ENCODE peak calls at places on chromosomes 11 and 22, in nine cellular contexts. K is left lung, F is cardiac fibroblast, W is lung, Y is astrocyte of the spinal cord, G is B cell, X is ovary, S is left ventricle myocardium inferior, N is epithelial cell of esophagus. J is an unnamed sample.

GRCh38 chr11:28606930-28607329 is 498.7 kb downstream of the METTL15 start:
- DNase-seq in K (peak), F (peak), W (no peak), Y (peak), G (no peak), X (no peak), S (no peak), N (peak), J (no peak)

GRCh38 chr22:42831712-42832111 is 25.4 kb downstream of the ARFGAP3 start:
- DNase-seq in K (no peak), F (no peak), W (no peak), Y (no peak), G (no peak), X (no peak), S (no peak), N (no peak), J (no peak)

GRCh38 chr11:47189100-47189834 is 3.0 kb upstream of the PACSIN3 start:
- DNase-seq in K (no peak), F (peak), W (peak), Y (peak), G (no peak), X (no peak), S (no peak), N (peak), J (no peak)

GRCh38 chr11:114057147-114057546 is 2.4 kb upstream of the ZBTB16 start:
- DNase-seq in K (no peak), F (no peak), W (peak), Y (no peak), G (no peak), X (no peak), S (peak), N (no peak), J (no peak)

GRCh38 chr22:32255726-32256125 is 579 bp upstream of the SLC5A4 start:
- DNase-seq in K (no peak), F (no peak), W (no peak), Y (no peak), G (no peak), X (no peak), S (no peak), N (no peak), J (no peak)

GRCh38 chr22:50114221-50114981 is 24.6 kb downstream of the MOV10L1 start:
- DNase-seq in K (peak), F (peak), W (peak), Y (peak), G (no peak), X (peak), S (no peak), N (peak), J (no peak)

GRCh38 chr11:31424652-31425051 is 55.0 kb downstream of the DNAJC24 start:
- DNase-seq in K (no peak), F (no peak), W (no peak), Y (no peak), G (no peak), X (no peak), S (no peak), N (no peak), J (no peak)

GRCh38 chr11:134762248-134763029 is 350.4 kb upstream of the B3GAT1 start:
- DNase-seq in K (peak), F (no peak), W (peak), Y (no peak), G (no peak), X (no peak), S (no peak), N (no peak), J (no peak)

GRCh38 chr11:81377418-81377817 is 1356.2 kb downstream of the FAM181B start:
- DNase-seq in K (no peak), F (no peak), W (no peak), Y (no peak), G (no peak), X (no peak), S (no peak), N (no peak), J (no peak)

GRCh38 chr11:60130496-60130895 is 42.0 kb downstream of the MS4A2 start:
- DNase-seq in K (no peak), F (peak), W (no peak), Y (no peak), G (peak), X (no peak), S (no peak), N (peak), J (no peak)

GRCh38 chr11:92432515-92432914 is 207.9 kb downstream of the FAT3 start:
- DNase-seq in K (no peak), F (no peak), W (no peak), Y (no peak), G (no peak), X (no peak), S (no peak), N (no peak), J (no peak)

GRCh38 chr22:20009582-20010306 is 6.9 kb downstream of the ARVCF start:
- DNase-seq in K (peak), F (no peak), W (no peak), Y (no peak), G (no peak), X (no peak), S (no peak), N (no peak), J (no peak)

GRCh38 chr11:118216621-118217526 is 7.9 kb downstream of the JAML start:
- DNase-seq in K (no peak), F (no peak), W (no peak), Y (no peak), G (no peak), X (no peak), S (no peak), N (no peak), J (no peak)

GRCh38 chr22:25745341-25746011 is 3.5 kb downstream of the MYO18B start:
- DNase-seq in K (no peak), F (peak), W (no peak), Y (peak), G (no peak), X (no peak), S (no peak), N (peak), J (no peak)

GRCh38 chr11:727281-727701 is 20.0 kb upstream of the TALDO1 start:
- DNase-seq in K (no peak), F (no peak), W (no peak), Y (no peak), G (no peak), X (peak), S (no peak), N (no peak), J (no peak)

GRCh38 chr11:66705587-66706335 is 23.3 kb downstream of the SPTBN2 start:
- DNase-seq in K (peak), F (no peak), W (no peak), Y (no peak), G (no peak), X (no peak), S (no peak), N (no peak), J (no peak)

GRCh38 chr11:95923730-95924413 is at the start of gene MTMR2:
- DNase-seq in K (peak), F (peak), W (peak), Y (peak), G (peak), X (peak), S (peak), N (peak), J (peak)

GRCh38 chr22:43399980-43400358 is 11.8 kb upstream of the MPPED1 start:
- DNase-seq in K (no peak), F (no peak), W (no peak), Y (no peak), G (no peak), X (no peak), S (no peak), N (no peak), J (peak)

GRCh38 chr11:61598886-61599868 is 18.3 kb upstream of the SYT7 start:
- DNase-seq in K (no peak), F (peak), W (no peak), Y (peak), G (no peak), X (peak), S (peak), N (no peak), J (no peak)

GRCh38 chr11:67298786-67299185 is 4.5 kb upstream of the SSH3 start:
- DNase-seq in K (peak), F (no peak), W (no peak), Y (no peak), G (no peak), X (no peak), S (no peak), N (no peak), J (no peak)

GRCh38 chr11:12745787-12746186 is 71.6 kb downstream of the TEAD1 start:
- DNase-seq in K (no peak), F (no peak), W (no peak), Y (no peak), G (no peak), X (no peak), S (no peak), N (no peak), J (no peak)

GRCh38 chr11:63884191-63884590 is 32.8 kb downstream of the RCOR2 start:
- DNase-seq in K (no peak), F (no peak), W (no peak), Y (no peak), G (no peak), X (no peak), S (no peak), N (no peak), J (no peak)

GRCh38 chr22:44184006-44184405 is 3.3 kb downstream of the PARVG start:
- DNase-seq in K (no peak), F (no peak), W (no peak), Y (no peak), G (no peak), X (no peak), S (no peak), N (no peak), J (peak)

GRCh38 chr11:46680164-46680760 is 20.2 kb downstream of the ARHGAP1 start:
- DNase-seq in K (peak), F (no peak), W (no peak), Y (no peak), G (no peak), X (no peak), S (peak), N (no peak), J (no peak)

GRCh38 chr11:62708423-62709261 is 1.2 kb downstream of the GNG3 start:
- DNase-seq in K (no peak), F (no peak), W (no peak), Y (no peak), G (no peak), X (peak), S (no peak), N (peak), J (no peak)

GRCh38 chr22:50011447-50012200 is 941 bp downstream of the IL17REL start:
- DNase-seq in K (peak), F (no peak), W (no peak), Y (no peak), G (peak), X (no peak), S (peak), N (no peak), J (no peak)

GRCh38 chr22:43878079-43878795 is 13.6 kb downstream of the PNPLA5 start:
- DNase-seq in K (no peak), F (peak), W (no peak), Y (no peak), G (no peak), X (peak), S (no peak), N (no peak), J (no peak)

DNA sequence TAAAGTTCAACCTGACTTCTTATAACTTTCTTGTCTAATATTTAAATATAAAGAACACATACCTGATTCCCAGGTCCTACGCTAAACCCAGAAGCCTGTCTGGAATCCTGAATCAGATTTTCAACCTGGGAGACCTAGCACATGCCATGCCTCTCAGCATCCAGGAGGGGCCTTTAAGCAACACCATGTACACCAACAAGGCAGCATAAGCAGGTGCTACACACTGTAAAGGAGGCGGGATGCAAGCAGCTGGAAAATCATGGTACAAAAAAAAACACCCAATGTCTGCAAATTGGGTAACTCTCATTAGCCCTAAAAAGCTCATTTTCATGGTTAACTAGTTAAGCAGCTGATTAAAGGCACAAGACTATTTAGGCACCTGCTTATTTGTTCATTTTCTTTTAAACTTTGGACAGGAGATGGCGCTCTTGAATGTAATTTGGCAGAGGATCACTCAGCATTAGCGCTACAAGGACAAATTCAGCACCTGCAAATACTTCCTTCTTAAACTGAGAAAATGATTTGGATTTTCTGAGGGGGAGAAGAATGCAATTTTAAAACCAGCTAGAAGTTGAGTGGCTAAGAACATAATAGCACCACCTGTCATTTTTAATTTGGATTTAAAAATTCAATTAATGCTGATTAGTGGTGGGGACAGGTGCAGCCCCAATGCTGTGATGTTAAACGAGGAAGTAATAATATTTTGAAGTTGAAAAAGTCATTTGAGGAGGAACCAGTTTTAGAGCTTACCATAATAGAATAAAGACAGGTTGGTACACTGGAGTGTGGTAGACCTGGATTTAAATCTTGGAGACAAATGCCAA is 104.0 kb downstream of the FAR1 start:
- DNase-seq in K (no peak), F (peak), W (no peak), Y (peak), G (peak), X (no peak), S (no peak), N (peak), J (no peak)
- TF ChIP-seq CTCF in K (peak), F (no peak), W (peak), Y (peak), G (peak), X (no peak), S (peak), N (peak), J (peak)

GRCh38 chr11:5655474-5655873 is 29.4 kb downstream of the TRIM5 start:
- DNase-seq in K (no peak), F (no peak), W (no peak), Y (no peak), G (no peak), X (no peak), S (no peak), N (no peak), J (no peak)

GRCh38 chr11:5663511-5663910 is 21.4 kb downstream of the TRIM5 start:
- DNase-seq in K (no peak), F (no peak), W (no peak), Y (no peak), G (no peak), X (no peak), S (no peak), N (peak), J (no peak)

GRCh38 chr11:5658318-5658717 is 26.6 kb downstream of the TRIM5 start:
- DNase-seq in K (no peak), F (no peak), W (no peak), Y (no peak), G (no peak), X (no peak), S (no peak), N (no peak), J (no peak)
- TF ChIP-seq CTCF in K (no peak), F (no peak), W (no peak), Y (peak), G (no peak), X (no peak), S (no peak), N (no peak), J (no peak)

DNA sequence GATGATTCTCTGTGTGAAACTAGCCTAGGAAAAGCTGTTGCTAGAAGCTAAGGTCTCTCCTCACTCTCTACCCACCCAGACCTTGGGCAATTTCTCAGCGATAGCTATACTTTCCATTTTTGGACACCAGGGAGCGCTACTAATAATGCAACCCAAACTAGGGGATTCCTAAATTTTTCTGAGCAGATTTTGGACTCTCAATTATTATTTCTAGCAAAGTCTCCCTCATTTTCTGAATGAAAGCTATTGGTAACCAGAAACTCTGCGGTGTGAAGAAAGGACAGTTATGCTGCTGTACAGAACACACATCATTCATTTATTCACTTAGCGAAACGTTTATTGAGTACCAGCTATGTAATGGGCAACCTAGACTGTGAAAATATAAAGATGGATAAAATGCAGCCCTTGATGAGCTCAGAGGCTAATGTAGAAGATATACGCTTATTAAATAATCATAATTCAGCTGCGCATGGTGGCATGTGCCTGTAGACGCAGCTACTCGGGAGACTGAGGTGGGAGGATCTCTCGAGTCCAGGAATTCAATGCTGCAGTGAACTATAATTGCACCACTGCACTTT is 6.1 kb upstream of the STIM1 start:
- DNase-seq in K (no peak), F (peak), W (no peak), Y (peak), G (peak), X (no peak), S (no peak), N (peak), J (no peak)
- TF ChIP-seq CTCF in K (peak), F (peak), W (peak), Y (peak), G (peak), X (peak), S (peak), N (peak), J (peak)

GRCh38 chr11:116412118-116412889 is 360.5 kb downstream of the BUD13 start:
- DNase-seq in K (no peak), F (no peak), W (no peak), Y (peak), G (no peak), X (no peak), S (no peak), N (no peak), J (no peak)

GRCh38 chr11:116414357-116414756 is 358.4 kb downstream of the BUD13 start:
- DNase-seq in K (no peak), F (no peak), W (no peak), Y (no peak), G (no peak), X (no peak), S (no peak), N (no peak), J (no peak)

GRCh38 chr11:116416852-116417251 is 355.9 kb downstream of the BUD13 start:
- DNase-seq in K (no peak), F (no peak), W (no peak), Y (no peak), G (no peak), X (no peak), S (no peak), N (no peak), J (no peak)

GRCh38 chr11:116413861-116414260 is 358.9 kb downstream of the BUD13 start:
- DNase-seq in K (no peak), F (no peak), W (no peak), Y (no peak), G (no peak), X (no peak), S (no peak), N (no peak), J (no peak)

DNA sequence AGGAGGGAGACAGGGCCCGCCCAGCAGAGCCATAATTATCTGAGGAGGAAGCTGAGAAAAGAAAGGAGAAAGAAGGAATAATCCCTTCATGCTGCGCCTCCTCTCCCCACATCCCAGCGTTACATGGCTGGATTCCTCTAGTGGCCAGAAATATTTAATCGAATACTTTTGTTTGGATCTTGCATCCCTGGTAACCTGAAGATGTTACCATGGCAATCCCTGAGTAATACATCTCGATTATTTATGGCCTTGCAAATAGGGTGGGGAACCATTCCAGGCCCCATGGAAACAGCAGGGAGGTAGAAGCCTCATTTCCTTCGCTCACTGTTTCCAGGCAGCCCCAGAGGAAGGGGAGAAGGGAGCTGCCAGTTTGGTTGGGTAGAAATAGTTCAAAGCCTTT is 357.7 kb downstream of the BUD13 start:
- DNase-seq in K (no peak), F (no peak), W (no peak), Y (peak), G (no peak), X (no peak), S (no peak), N (no peak), J (no peak)
- TF ChIP-seq CTCF in K (no peak), F (no peak), W (no peak), Y (no peak), G (no peak), X (no peak), S (no peak), N (no peak), J (no peak)

DNA sequence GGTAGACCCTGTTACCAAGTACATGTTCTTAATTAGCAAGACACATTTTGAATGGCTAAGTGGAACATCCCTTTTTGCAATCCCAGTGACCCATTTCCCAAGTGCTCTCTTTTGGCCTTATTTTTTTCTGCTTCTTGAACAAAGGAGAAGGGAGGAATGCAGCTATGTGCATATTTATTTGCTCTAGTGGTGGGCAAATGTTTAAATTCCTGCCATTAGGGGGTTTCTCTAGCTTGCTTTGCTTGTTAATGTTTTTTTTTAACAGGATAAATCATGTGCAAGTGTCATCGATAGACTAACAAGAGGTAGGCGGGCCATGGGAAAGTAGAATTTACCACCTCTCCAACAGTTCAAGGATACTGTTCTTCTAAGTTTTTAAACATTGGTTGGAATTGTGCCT is 135.6 kb downstream of the COMMD9 start:
- DNase-seq in K (no peak), F (no peak), W (no peak), Y (no peak), G (no peak), X (no peak), S (no peak), N (no peak), J (no peak)
- TF ChIP-seq CTCF in K (no peak), F (no peak), W (no peak), Y (no peak), G (no peak), X (no peak), S (no peak), N (no peak), J (no peak)

GRCh38 chr11:73931039-73931645 is 19.7 kb upstream of the DNAJB13 start:
- DNase-seq in K (no peak), F (peak), W (no peak), Y (peak), G (no peak), X (no peak), S (no peak), N (peak), J (no peak)
- TF ChIP-seq CTCF in K (no peak), F (peak), W (no peak), Y (peak), G (no peak), X (no peak), S (peak), N (peak), J (no peak)